ENCODE peak calls at places on chromosomes 1 and 21, in seven cellular contexts. One of them, this sample, is unnamed.

GRCh38 chr1:98797506-98797905 is 136.0 kb downstream of the SNX7 start:
- DNase-seq in uterus: no peak
- DNase-seq in GM12878: no peak
- DNase-seq in CD4-positive, alpha-beta T cell: no peak
- DNase-seq in stomach: no peak
- DNase-seq in mesothelial cell of epicardium: no peak
- DNase-seq in MCF 10A: no peak
- DNase-seq in this sample: no peak

GRCh38 chr21:35478096-35479080 is 429.3 kb upstream of the RUNX1 start:
- DNase-seq in MCF 10A: peak; percentile 68
- DNase-seq in uterus: no peak
- DNase-seq in mesothelial cell of epicardium: no peak
- DNase-seq in CD4-positive, alpha-beta T cell: no peak
- DNase-seq in stomach: no peak
- DNase-seq in GM12878: no peak
- DNase-seq in this sample: no peak

GRCh38 chr1:145692785-145693443 is 14.3 kb downstream of the PDZK1 start:
- DNase-seq in mesothelial cell of epicardium: no peak
- DNase-seq in CD4-positive, alpha-beta T cell: no peak
- DNase-seq in stomach: no peak
- DNase-seq in GM12878: no peak
- DNase-seq in MCF 10A: peak; percentile 25
- DNase-seq in uterus: no peak
- DNase-seq in this sample: no peak

GRCh38 chr1:40853113-40853999 is 8.8 kb downstream of the CITED4 start:
- DNase-seq in MCF 10A: no peak
- DNase-seq in GM12878: no peak
- DNase-seq in CD4-positive, alpha-beta T cell: no peak
- DNase-seq in stomach: no peak
- DNase-seq in uterus: no peak
- DNase-seq in mesothelial cell of epicardium: no peak
- DNase-seq in this sample: no peak

GRCh38 chr1:203263496-203263895 is 34.0 kb upstream of the CHIT1 start:
- DNase-seq in CD4-positive, alpha-beta T cell: no peak
- DNase-seq in GM12878: no peak
- DNase-seq in uterus: no peak
- DNase-seq in mesothelial cell of epicardium: no peak
- DNase-seq in stomach: no peak
- DNase-seq in MCF 10A: no peak
- DNase-seq in this sample: no peak

GRCh38 chr1:54989473-54989872 is 9.0 kb downstream of the TMEM61 start:
- DNase-seq in GM12878: no peak
- DNase-seq in uterus: no peak
- DNase-seq in mesothelial cell of epicardium: no peak
- DNase-seq in MCF 10A: no peak
- DNase-seq in stomach: peak; percentile 57
- DNase-seq in CD4-positive, alpha-beta T cell: no peak
- DNase-seq in this sample: no peak

GRCh38 chr1:212157252-212157651 is 121.7 kb downstream of the DTL start:
- DNase-seq in GM12878: no peak
- DNase-seq in MCF 10A: peak; percentile 77
- DNase-seq in CD4-positive, alpha-beta T cell: no peak
- DNase-seq in stomach: no peak
- DNase-seq in mesothelial cell of epicardium: no peak
- DNase-seq in uterus: no peak
- DNase-seq in this sample: no peak

GRCh38 chr1:213124590-213124989 is 73.5 kb downstream of the RPS6KC1 start:
- DNase-seq in stomach: no peak
- DNase-seq in CD4-positive, alpha-beta T cell: no peak
- DNase-seq in uterus: no peak
- DNase-seq in mesothelial cell of epicardium: no peak
- DNase-seq in MCF 10A: no peak
- DNase-seq in GM12878: no peak
- DNase-seq in this sample: no peak

GRCh38 chr1:205916541-205916940 is 26.7 kb downstream of the SLC26A9 start:
- DNase-seq in CD4-positive, alpha-beta T cell: no peak
- DNase-seq in stomach: no peak
- DNase-seq in GM12878: no peak
- DNase-seq in mesothelial cell of epicardium: no peak
- DNase-seq in uterus: no peak
- DNase-seq in MCF 10A: peak; percentile 44
- DNase-seq in this sample: no peak

GRCh38 chr1:227560814-227561213 is 2.5 kb upstream of the ZNF678 start:
- DNase-seq in mesothelial cell of epicardium: no peak
- DNase-seq in GM12878: no peak
- DNase-seq in uterus: no peak
- DNase-seq in CD4-positive, alpha-beta T cell: no peak
- DNase-seq in stomach: no peak
- DNase-seq in MCF 10A: no peak
- DNase-seq in this sample: no peak

GRCh38 chr21:44371596-44371995 is 18.2 kb downstream of the TRPM2 start:
- DNase-seq in GM12878: no peak
- DNase-seq in CD4-positive, alpha-beta T cell: no peak
- DNase-seq in mesothelial cell of epicardium: peak; percentile 10
- DNase-seq in stomach: no peak
- DNase-seq in MCF 10A: no peak
- DNase-seq in uterus: no peak
- DNase-seq in this sample: no peak

GRCh38 chr1:95022527-95022926 is 50.2 kb downstream of the ALG14 start:
- DNase-seq in GM12878: no peak
- DNase-seq in MCF 10A: no peak
- DNase-seq in mesothelial cell of epicardium: no peak
- DNase-seq in stomach: no peak
- DNase-seq in CD4-positive, alpha-beta T cell: no peak
- DNase-seq in uterus: no peak
- DNase-seq in this sample: no peak

GRCh38 chr21:42171091-42172053 is 47.6 kb upstream of the ABCG1 start:
- DNase-seq in mesothelial cell of epicardium: no peak
- DNase-seq in CD4-positive, alpha-beta T cell: no peak
- DNase-seq in uterus: no peak
- DNase-seq in stomach: peak; percentile 71
- DNase-seq in MCF 10A: peak; percentile 88
- DNase-seq in GM12878: no peak
- DNase-seq in this sample: no peak

GRCh38 chr1:197393105-197393504 is 125.1 kb downstream of the CRB1 start:
- DNase-seq in mesothelial cell of epicardium: no peak
- DNase-seq in uterus: no peak
- DNase-seq in CD4-positive, alpha-beta T cell: no peak
- DNase-seq in stomach: no peak
- DNase-seq in GM12878: no peak
- DNase-seq in MCF 10A: no peak
- DNase-seq in this sample: no peak

GRCh38 chr1:117051224-117052064 is 8.7 kb upstream of the TTF2 start:
- DNase-seq in MCF 10A: no peak
- DNase-seq in stomach: peak; percentile 56
- DNase-seq in uterus: no peak
- DNase-seq in CD4-positive, alpha-beta T cell: no peak
- DNase-seq in GM12878: peak; percentile 34
- DNase-seq in mesothelial cell of epicardium: no peak
- DNase-seq in this sample: no peak

GRCh38 chr1:78236711-78237110 is 190.9 kb downstream of the GIPC2 start:
- DNase-seq in stomach: no peak
- DNase-seq in mesothelial cell of epicardium: no peak
- DNase-seq in CD4-positive, alpha-beta T cell: no peak
- DNase-seq in uterus: no peak
- DNase-seq in MCF 10A: no peak
- DNase-seq in GM12878: no peak
- DNase-seq in this sample: no peak

GRCh38 chr1:6033986-6034749 is 11.5 kb upstream of the KCNAB2 start:
- DNase-seq in stomach: peak; percentile 44
- DNase-seq in MCF 10A: peak; percentile 27
- DNase-seq in uterus: no peak
- DNase-seq in GM12878: no peak
- DNase-seq in CD4-positive, alpha-beta T cell: peak; percentile 43
- DNase-seq in mesothelial cell of epicardium: peak; percentile 58
- DNase-seq in this sample: no peak

GRCh38 chr1:39104158-39105060 is 78.3 kb downstream of the NDUFS5 start:
- DNase-seq in MCF 10A: peak; percentile 43
- DNase-seq in CD4-positive, alpha-beta T cell: no peak
- DNase-seq in stomach: no peak
- DNase-seq in GM12878: no peak
- DNase-seq in mesothelial cell of epicardium: peak; percentile 56
- DNase-seq in uterus: no peak
- DNase-seq in this sample: no peak

DNA sequence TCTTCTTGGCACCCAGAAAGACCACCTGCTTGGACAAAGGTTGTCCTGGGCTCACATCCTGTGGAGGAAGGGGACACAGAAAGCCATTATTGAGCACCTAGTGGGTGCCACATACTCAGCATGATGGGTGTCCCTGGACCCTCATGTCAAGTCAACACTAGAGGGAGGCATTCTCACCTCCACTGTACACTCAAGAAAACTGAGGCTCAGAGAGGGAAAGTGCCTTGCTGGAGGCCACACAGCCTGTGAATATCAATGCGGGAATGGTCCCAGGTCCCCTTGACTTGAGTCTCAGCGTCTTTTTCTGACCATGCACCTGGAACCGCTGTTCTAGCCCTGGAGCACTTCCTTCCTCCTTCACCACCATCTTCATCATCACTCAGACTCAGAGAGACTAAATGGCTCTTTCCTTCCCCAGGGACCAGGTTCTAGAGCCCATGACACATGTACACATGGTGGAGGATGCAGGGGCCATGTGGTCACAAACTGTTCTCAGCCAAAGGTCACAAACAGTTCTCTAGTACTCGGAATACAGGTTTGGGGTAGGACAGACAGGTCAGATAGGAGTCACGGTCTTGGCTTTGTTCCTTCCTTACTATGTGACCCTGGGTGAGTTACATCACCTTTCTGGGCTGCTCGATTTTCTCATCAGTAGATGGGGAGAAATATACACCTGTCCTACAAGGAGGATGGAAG is 89.2 kb upstream of the WNT4 start:
- DNase-seq in MCF 10A: no peak
- DNase-seq in mesothelial cell of epicardium: no peak
- DNase-seq in stomach: no peak
- DNase-seq in CD4-positive, alpha-beta T cell: no peak
- DNase-seq in uterus: no peak
- DNase-seq in GM12878: no peak
- DNase-seq in this sample: no peak
- TF ChIP-seq CTCF in MCF 10A: no peak
- TF ChIP-seq CTCF in mesothelial cell of epicardium: no peak
- TF ChIP-seq CTCF in stomach: no peak
- TF ChIP-seq CTCF in CD4-positive, alpha-beta T cell: no peak
- TF ChIP-seq CTCF in uterus: no peak
- TF ChIP-seq CTCF in GM12878: peak; percentile 5
- TF ChIP-seq CTCF in this sample: no peak

DNA sequence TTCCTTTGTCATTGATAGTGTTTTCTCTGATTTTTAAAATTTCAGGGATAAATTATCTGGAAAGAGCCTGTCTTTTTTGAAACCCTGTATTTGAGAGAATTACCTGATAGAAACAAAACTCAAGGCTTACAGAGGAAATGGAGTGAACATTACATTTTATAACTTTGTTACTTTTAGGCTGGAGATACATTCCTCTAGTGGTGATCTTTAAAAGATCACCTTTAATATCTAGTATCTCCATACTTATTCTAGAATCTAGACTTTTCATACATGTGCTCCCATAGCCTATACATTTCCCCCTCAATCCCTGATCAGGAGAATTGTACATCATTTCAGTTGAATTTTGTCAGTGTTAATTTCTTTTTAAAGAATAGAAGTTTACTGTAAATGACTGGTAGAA is 33.6 kb downstream of the RASAL2 start:
- DNase-seq in stomach: no peak
- DNase-seq in uterus: no peak
- DNase-seq in MCF 10A: no peak
- DNase-seq in GM12878: no peak
- DNase-seq in CD4-positive, alpha-beta T cell: no peak
- DNase-seq in mesothelial cell of epicardium: no peak
- DNase-seq in this sample: no peak
- TF ChIP-seq CTCF in stomach: no peak
- TF ChIP-seq CTCF in uterus: no peak
- TF ChIP-seq CTCF in MCF 10A: no peak
- TF ChIP-seq CTCF in GM12878: no peak
- TF ChIP-seq CTCF in CD4-positive, alpha-beta T cell: no peak
- TF ChIP-seq CTCF in mesothelial cell of epicardium: no peak
- TF ChIP-seq CTCF in this sample: no peak

DNA sequence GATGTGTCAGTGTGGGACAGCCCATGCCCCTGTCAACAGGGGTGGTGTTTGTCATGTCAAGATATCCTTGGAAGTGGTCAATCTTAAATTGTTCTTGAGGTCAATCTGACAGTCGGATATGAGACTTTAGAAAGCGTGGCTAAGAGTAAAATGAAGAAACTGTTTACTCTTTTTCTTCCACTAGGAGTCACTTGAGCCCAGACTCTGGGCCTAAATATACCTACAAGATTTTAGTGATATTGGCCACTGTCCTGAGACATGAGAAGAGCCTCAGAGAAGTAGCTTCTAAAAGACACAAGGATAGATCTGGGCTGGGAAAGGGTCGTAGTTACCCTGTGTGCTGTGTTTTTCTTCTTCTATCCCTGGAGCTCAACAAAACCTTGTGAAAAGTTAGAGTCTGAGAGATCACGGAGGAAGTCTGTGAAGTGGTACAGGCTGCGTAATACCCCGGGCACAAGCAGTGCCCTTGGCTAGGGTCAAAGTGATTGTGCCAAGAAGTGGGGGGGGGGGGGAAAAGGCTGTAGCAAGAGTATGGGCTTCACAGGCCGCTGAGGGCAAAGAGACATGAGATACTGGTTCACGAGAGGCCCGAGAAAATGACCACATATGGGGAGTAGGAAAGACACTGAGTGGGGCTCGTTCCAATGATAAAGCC is 355.2 kb upstream of the GREM2 start:
- DNase-seq in mesothelial cell of epicardium: no peak
- DNase-seq in GM12878: no peak
- DNase-seq in uterus: no peak
- DNase-seq in CD4-positive, alpha-beta T cell: no peak
- DNase-seq in stomach: no peak
- DNase-seq in MCF 10A: peak; percentile 60
- DNase-seq in this sample: no peak
- TF ChIP-seq CTCF in mesothelial cell of epicardium: peak; percentile 29
- TF ChIP-seq CTCF in GM12878: no peak
- TF ChIP-seq CTCF in uterus: no peak
- TF ChIP-seq CTCF in CD4-positive, alpha-beta T cell: no peak
- TF ChIP-seq CTCF in stomach: peak; percentile 51
- TF ChIP-seq CTCF in MCF 10A: peak; percentile 76
- TF ChIP-seq CTCF in this sample: peak; percentile 33

GRCh38 chr1:14926214-14926613 is 227.3 kb upstream of the TMEM51 start:
- DNase-seq in mesothelial cell of epicardium: no peak
- DNase-seq in uterus: no peak
- DNase-seq in MCF 10A: no peak
- DNase-seq in stomach: no peak
- DNase-seq in GM12878: no peak
- DNase-seq in CD4-positive, alpha-beta T cell: no peak
- DNase-seq in this sample: no peak

GRCh38 chr1:14924012-14924452 is 229.5 kb upstream of the TMEM51 start:
- DNase-seq in mesothelial cell of epicardium: peak; percentile 53
- DNase-seq in uterus: peak; percentile 63
- DNase-seq in MCF 10A: peak; percentile 42
- DNase-seq in GM12878: no peak
- DNase-seq in CD4-positive, alpha-beta T cell: peak; percentile 35
- DNase-seq in stomach: peak; percentile 75
- DNase-seq in this sample: no peak

GRCh38 chr1:14924455-14925325 is 228.9 kb upstream of the TMEM51 start:
- DNase-seq in MCF 10A: peak; percentile 45
- DNase-seq in uterus: peak; percentile 30
- DNase-seq in CD4-positive, alpha-beta T cell: no peak
- DNase-seq in mesothelial cell of epicardium: peak; percentile 62
- DNase-seq in stomach: peak; percentile 57
- DNase-seq in GM12878: no peak
- DNase-seq in this sample: no peak

GRCh38 chr1:14926818-14927555 is 226.6 kb upstream of the TMEM51 start:
- DNase-seq in GM12878: no peak
- DNase-seq in mesothelial cell of epicardium: no peak
- DNase-seq in MCF 10A: no peak
- DNase-seq in uterus: no peak
- DNase-seq in CD4-positive, alpha-beta T cell: no peak
- DNase-seq in stomach: no peak
- DNase-seq in this sample: no peak

GRCh38 chr1:14925336-14926136 is 228.0 kb upstream of the TMEM51 start:
- DNase-seq in MCF 10A: no peak
- DNase-seq in mesothelial cell of epicardium: no peak
- DNase-seq in GM12878: no peak
- DNase-seq in stomach: no peak
- DNase-seq in uterus: no peak
- DNase-seq in CD4-positive, alpha-beta T cell: no peak
- DNase-seq in this sample: no peak
- TF ChIP-seq CTCF in MCF 10A: no peak
- TF ChIP-seq CTCF in mesothelial cell of epicardium: no peak
- TF ChIP-seq CTCF in GM12878: no peak
- TF ChIP-seq CTCF in stomach: no peak
- TF ChIP-seq CTCF in uterus: no peak
- TF ChIP-seq CTCF in CD4-positive, alpha-beta T cell: no peak
- TF ChIP-seq CTCF in this sample: no peak

This sample was measured in D721Med.